ENCODE peak calls at places on chromosomes 7 and 10, in four cellular contexts. H is K562, Q is H1, J is HepG2. S is an unnamed sample.
A peak's percentile ranks its signal among the peaks of the same experiment; 100 is the strongest.

GRCh38 chr10:30219977-30220751 is 128.9 kb downstream of the MTPAP start:
- DNase-seq in H (no peak), Q (no peak), J (peak; percentile 34), S (no peak)

GRCh38 chr10:59894114-59894513 is 12.2 kb downstream of the CCDC6 start:
- DNase-seq in H (no peak), Q (no peak), J (no peak), S (no peak)

GRCh38 chr7:140062118-140062527 is 628 bp downstream of the PARP12 start:
- DNase-seq in H (peak; percentile 70), Q (peak; percentile 51), J (no peak), S (no peak)

GRCh38 chr7:55180821-55181542 is 162.2 kb downstream of the EGFR start:
- DNase-seq in H (no peak), Q (no peak), J (peak; percentile 26), S (no peak)

GRCh38 chr7:139602143-139602722 is 78.7 kb downstream of the CLEC2L start:
- DNase-seq in H (peak; percentile 53), Q (no peak), J (peak; percentile 37), S (no peak)

GRCh38 chr7:80392229-80393169 is 119.4 kb downstream of the GNAT3 start:
- DNase-seq in H (no peak), Q (no peak), J (peak; percentile 17), S (no peak)

GRCh38 chr7:27170936-27171635 is 3.0 kb downstream of the HOXA10 start:
- DNase-seq in H (no peak), Q (peak; percentile 48), J (peak; percentile 26), S (no peak)

GRCh38 chr10:57880441-57881301 is 387.0 kb downstream of the IPMK start:
- DNase-seq in H (no peak), Q (no peak), J (no peak), S (no peak)

GRCh38 chr7:94507962-94508361 is 1.6 kb upstream of the CASD1 start:
- DNase-seq in H (no peak), Q (no peak), J (no peak), S (no peak)

GRCh38 chr10:70728328-70728727 is 56.0 kb downstream of the ADAMTS14 start:
- DNase-seq in H (no peak), Q (no peak), J (no peak), S (no peak)

GRCh38 chr7:47453093-47454056 is 128.5 kb downstream of the TNS3 start:
- DNase-seq in H (no peak), Q (no peak), J (no peak), S (no peak)

GRCh38 chr10:50937230-50937907 is 51.9 kb upstream of the A1CF start:
- DNase-seq in H (peak; percentile 14), Q (no peak), J (peak; percentile 24), S (no peak)

GRCh38 chr7:18978108-18978495 is 139.3 kb downstream of the TWIST1 start:
- DNase-seq in H (no peak), Q (no peak), J (no peak), S (no peak)

GRCh38 chr10:124703778-124704427 is 40.3 kb downstream of the FAM53B start:
- DNase-seq in H (no peak), Q (no peak), J (no peak), S (no peak)
- TF ChIP-seq HDAC6 in H (no peak), Q (no peak), J (no peak), S (no peak)

GRCh38 chr7:102429141-102429904 is 4.1 kb upstream of the ORAI2 start:
- DNase-seq in H (no peak), Q (no peak), J (no peak), S (no peak)
- TF ChIP-seq HDAC6 in H (no peak), Q (no peak), J (no peak), S (no peak)

GRCh38 chr10:14588084-14588937 is 186.4 kb downstream of the FAM107B start:
- DNase-seq in H (no peak), Q (no peak), J (peak; percentile 84), S (no peak)
- TF ChIP-seq HDAC6 in H (no peak), Q (no peak), J (no peak), S (no peak)

GRCh38 chr10:131870411-131870810 is 30.4 kb upstream of the PPP2R2D start:
- DNase-seq in H (no peak), Q (no peak), J (no peak), S (no peak)
- TF ChIP-seq HDAC6 in H (no peak), Q (no peak), J (no peak), S (no peak)